ENCODE peak calls at places on chromosomes 1 and 21, in seven cellular contexts. One of them, this sample, is unnamed.

GRCh38 chr1:23273450-23274133 is 56.3 kb upstream of the HTR1D start:
- DNase-seq in HEK293T: no peak
- DNase-seq in KG1: no peak
- DNase-seq in SK-MEL-5: peak
- DNase-seq in fibroblast of pulmonary artery: peak
- DNase-seq in GM10248: no peak
- DNase-seq in cardiac fibroblast: peak
- DNase-seq in this sample: no peak

GRCh38 chr21:37503848-37504467 is 137.4 kb downstream of the DYRK1A start:
- DNase-seq in HEK293T: no peak
- DNase-seq in KG1: no peak
- DNase-seq in SK-MEL-5: no peak
- DNase-seq in fibroblast of pulmonary artery: peak
- DNase-seq in GM10248: no peak
- DNase-seq in cardiac fibroblast: peak
- DNase-seq in this sample: no peak

GRCh38 chr1:1199961-1200875 is 6.2 kb downstream of the TNFRSF18 start:
- DNase-seq in HEK293T: no peak
- DNase-seq in KG1: no peak
- DNase-seq in SK-MEL-5: no peak
- DNase-seq in fibroblast of pulmonary artery: no peak
- DNase-seq in GM10248: no peak
- DNase-seq in cardiac fibroblast: no peak
- DNase-seq in this sample: no peak

GRCh38 chr1:11384170-11384554 is 94.8 kb upstream of the DISP3 start:
- DNase-seq in HEK293T: no peak
- DNase-seq in KG1: no peak
- DNase-seq in SK-MEL-5: no peak
- DNase-seq in fibroblast of pulmonary artery: no peak
- DNase-seq in GM10248: no peak
- DNase-seq in cardiac fibroblast: no peak
- DNase-seq in this sample: no peak

GRCh38 chr21:46002841-46003574 is 21.4 kb downstream of the COL6A1 start:
- DNase-seq in HEK293T: no peak
- DNase-seq in KG1: no peak
- DNase-seq in SK-MEL-5: no peak
- DNase-seq in fibroblast of pulmonary artery: no peak
- DNase-seq in GM10248: no peak
- DNase-seq in cardiac fibroblast: no peak
- DNase-seq in this sample: peak

GRCh38 chr1:154418062-154418897 is 13.1 kb downstream of the IL6R start:
- DNase-seq in HEK293T: no peak
- DNase-seq in KG1: no peak
- DNase-seq in SK-MEL-5: no peak
- DNase-seq in fibroblast of pulmonary artery: peak
- DNase-seq in GM10248: no peak
- DNase-seq in cardiac fibroblast: peak
- DNase-seq in this sample: no peak

GRCh38 chr1:36871146-36871971 is 163.0 kb downstream of the GRIK3 start:
- DNase-seq in HEK293T: no peak
- DNase-seq in KG1: no peak
- DNase-seq in SK-MEL-5: no peak
- DNase-seq in fibroblast of pulmonary artery: no peak
- DNase-seq in GM10248: no peak
- DNase-seq in cardiac fibroblast: no peak
- DNase-seq in this sample: no peak

GRCh38 chr1:179575497-179576314 is at the start of gene NPHS2:
- DNase-seq in HEK293T: no peak
- DNase-seq in KG1: no peak
- DNase-seq in SK-MEL-5: no peak
- DNase-seq in fibroblast of pulmonary artery: no peak
- DNase-seq in GM10248: no peak
- DNase-seq in cardiac fibroblast: no peak
- DNase-seq in this sample: no peak

GRCh38 chr1:47224676-47225399 is 7.2 kb downstream of the TAL1 start:
- DNase-seq in HEK293T: no peak
- DNase-seq in KG1: no peak
- DNase-seq in SK-MEL-5: no peak
- DNase-seq in fibroblast of pulmonary artery: no peak
- DNase-seq in GM10248: no peak
- DNase-seq in cardiac fibroblast: no peak
- DNase-seq in this sample: no peak

GRCh38 chr21:34980423-34981115 is 68.5 kb downstream of the RUNX1 start:
- DNase-seq in HEK293T: no peak
- DNase-seq in KG1: no peak
- DNase-seq in SK-MEL-5: no peak
- DNase-seq in fibroblast of pulmonary artery: no peak
- DNase-seq in GM10248: no peak
- DNase-seq in cardiac fibroblast: no peak
- DNase-seq in this sample: no peak

GRCh38 chr1:85504417-85504816 is 39.5 kb upstream of the DDAH1 start:
- DNase-seq in HEK293T: no peak
- DNase-seq in KG1: no peak
- DNase-seq in SK-MEL-5: no peak
- DNase-seq in fibroblast of pulmonary artery: no peak
- DNase-seq in GM10248: no peak
- DNase-seq in cardiac fibroblast: peak
- DNase-seq in this sample: no peak

GRCh38 chr1:228316589-228317387 is 89.8 kb downstream of the TRIM11 start:
- DNase-seq in HEK293T: no peak
- DNase-seq in KG1: no peak
- DNase-seq in SK-MEL-5: no peak
- DNase-seq in fibroblast of pulmonary artery: no peak
- DNase-seq in GM10248: no peak
- DNase-seq in cardiac fibroblast: no peak
- DNase-seq in this sample: no peak

GRCh38 chr1:24263211-24263610 is 55.9 kb upstream of the GRHL3 start:
- DNase-seq in HEK293T: no peak
- DNase-seq in KG1: no peak
- DNase-seq in SK-MEL-5: no peak
- DNase-seq in fibroblast of pulmonary artery: no peak
- DNase-seq in GM10248: no peak
- DNase-seq in cardiac fibroblast: no peak
- DNase-seq in this sample: no peak

This sample was measured in vagina.